ENCODE peak calls at places on chromosomes 4 and X, in five cellular contexts. One of them, this sample, is unnamed.

GRCh38 chrX:149074429-149074828 is 430.7 kb downstream of the IDS start:
- DNase-seq in AG08396: no peak
- DNase-seq in AG10803: peak
- DNase-seq in HCT116: no peak
- DNase-seq in cerebellar cortex: no peak
- DNase-seq in this sample: no peak

GRCh38 chr4:159185593-159186023 is 82.7 kb downstream of the RAPGEF2 start:
- DNase-seq in AG08396: no peak
- DNase-seq in AG10803: peak
- DNase-seq in HCT116: no peak
- DNase-seq in cerebellar cortex: no peak
- DNase-seq in this sample: no peak

GRCh38 chrX:27309406-27309805 is 153.7 kb downstream of the PPP4R3C start:
- DNase-seq in AG08396: no peak
- DNase-seq in AG10803: no peak
- DNase-seq in HCT116: no peak
- DNase-seq in cerebellar cortex: no peak
- DNase-seq in this sample: no peak

GRCh38 chr4:138290803-138291202 is 48.7 kb upstream of the SLC7A11 start:
- DNase-seq in AG08396: no peak
- DNase-seq in AG10803: no peak
- DNase-seq in HCT116: no peak
- DNase-seq in cerebellar cortex: no peak
- DNase-seq in this sample: no peak

GRCh38 chr4:77994194-77994721 is 62.9 kb upstream of the FRAS1 start:
- DNase-seq in AG08396: peak
- DNase-seq in AG10803: peak
- DNase-seq in HCT116: peak
- DNase-seq in cerebellar cortex: peak
- DNase-seq in this sample: peak

GRCh38 chr4:123554819-123555499 is 158.4 kb downstream of the SPRY1 start:
- DNase-seq in AG08396: no peak
- DNase-seq in AG10803: no peak
- DNase-seq in HCT116: no peak
- DNase-seq in cerebellar cortex: peak
- DNase-seq in this sample: no peak

GRCh38 chr4:183431614-183432013 is 12.8 kb upstream of the CDKN2AIP start:
- DNase-seq in AG08396: no peak
- DNase-seq in AG10803: no peak
- DNase-seq in HCT116: no peak
- DNase-seq in cerebellar cortex: no peak
- DNase-seq in this sample: no peak

GRCh38 chr4:27692098-27692679 is 831.5 kb downstream of the STIM2 start:
- DNase-seq in AG08396: peak
- DNase-seq in AG10803: peak
- DNase-seq in HCT116: peak
- DNase-seq in cerebellar cortex: peak
- DNase-seq in this sample: no peak

GRCh38 chr4:137069473-137069872 is 462.8 kb downstream of the PCDH18 start:
- DNase-seq in AG08396: no peak
- DNase-seq in AG10803: peak
- DNase-seq in HCT116: no peak
- DNase-seq in cerebellar cortex: no peak
- DNase-seq in this sample: no peak

GRCh38 chrX:131565909-131566308 is 22.0 kb downstream of the OR13H1 start:
- DNase-seq in AG08396: no peak
- DNase-seq in AG10803: no peak
- DNase-seq in HCT116: no peak
- DNase-seq in cerebellar cortex: no peak
- DNase-seq in this sample: no peak

GRCh38 chr4:140355288-140355687 is 18.2 kb upstream of the SCOC start:
- DNase-seq in AG08396: no peak
- DNase-seq in AG10803: no peak
- DNase-seq in HCT116: no peak
- DNase-seq in cerebellar cortex: no peak
- DNase-seq in this sample: no peak

GRCh38 chrX:153728951-153729631 is 4.4 kb downstream of the ABCD1 start:
- DNase-seq in AG08396: no peak
- DNase-seq in AG10803: no peak
- DNase-seq in HCT116: no peak
- DNase-seq in cerebellar cortex: no peak
- DNase-seq in this sample: no peak

GRCh38 chr4:167143018-167143417 is 91.3 kb downstream of the SPOCK3 start:
- DNase-seq in AG08396: no peak
- DNase-seq in AG10803: no peak
- DNase-seq in HCT116: no peak
- DNase-seq in cerebellar cortex: no peak
- DNase-seq in this sample: no peak

GRCh38 chr4:46648088-46648744 is 258.3 kb upstream of the GABRA2 start:
- DNase-seq in AG08396: no peak
- DNase-seq in AG10803: no peak
- DNase-seq in HCT116: no peak
- DNase-seq in cerebellar cortex: peak
- DNase-seq in this sample: no peak

GRCh38 chr4:26713563-26714145 is 129.8 kb downstream of the TBC1D19 start:
- DNase-seq in AG08396: no peak
- DNase-seq in AG10803: no peak
- DNase-seq in HCT116: no peak
- DNase-seq in cerebellar cortex: no peak
- DNase-seq in this sample: no peak

GRCh38 chrX:113001836-113002235 is 161.2 kb upstream of the AMOT start:
- DNase-seq in AG08396: no peak
- DNase-seq in AG10803: peak
- DNase-seq in HCT116: no peak
- DNase-seq in cerebellar cortex: no peak
- DNase-seq in this sample: no peak

GRCh38 chrX:475926-476723 is 89.4 kb upstream of the PPP2R3B start:
- DNase-seq in AG08396: no peak
- DNase-seq in AG10803: peak
- DNase-seq in HCT116: no peak
- DNase-seq in cerebellar cortex: no peak
- DNase-seq in this sample: no peak

GRCh38 chr4:35934370-35934981 is 309.8 kb downstream of the ARAP2 start:
- DNase-seq in AG08396: peak
- DNase-seq in AG10803: peak
- DNase-seq in HCT116: peak
- DNase-seq in cerebellar cortex: peak
- DNase-seq in this sample: no peak

GRCh38 chrX:121479406-121479805 is 432.0 kb downstream of the GLUD2 start:
- DNase-seq in AG08396: no peak
- DNase-seq in AG10803: no peak
- DNase-seq in HCT116: no peak
- DNase-seq in cerebellar cortex: no peak
- DNase-seq in this sample: no peak

GRCh38 chr4:104491396-104491821 is 3.3 kb downstream of the CXXC4 start:
- DNase-seq in AG08396: peak
- DNase-seq in AG10803: peak
- DNase-seq in HCT116: no peak
- DNase-seq in cerebellar cortex: peak
- DNase-seq in this sample: peak

GRCh38 chrX:138082881-138083280 is 517.0 kb downstream of the ZIC3 start:
- DNase-seq in AG08396: no peak
- DNase-seq in AG10803: no peak
- DNase-seq in HCT116: no peak
- DNase-seq in cerebellar cortex: no peak
- DNase-seq in this sample: no peak

GRCh38 chr4:4762909-4763814 is 96.3 kb upstream of the MSX1 start:
- DNase-seq in AG08396: no peak
- DNase-seq in AG10803: peak
- DNase-seq in HCT116: peak
- DNase-seq in cerebellar cortex: no peak
- DNase-seq in this sample: no peak

GRCh38 chr4:99710681-99711345 is 53.2 kb upstream of the C4orf54 start:
- DNase-seq in AG08396: no peak
- DNase-seq in AG10803: no peak
- DNase-seq in HCT116: no peak
- DNase-seq in cerebellar cortex: no peak
- DNase-seq in this sample: no peak

GRCh38 chr4:56229947-56230346 is 157.3 kb downstream of the AASDH start:
- DNase-seq in AG08396: no peak
- DNase-seq in AG10803: no peak
- DNase-seq in HCT116: no peak
- DNase-seq in cerebellar cortex: no peak
- DNase-seq in this sample: no peak

GRCh38 chrX:2665387-2666304 is 25.4 kb upstream of the CD99 start:
- DNase-seq in AG08396: no peak
- DNase-seq in AG10803: no peak
- DNase-seq in HCT116: no peak
- DNase-seq in cerebellar cortex: no peak
- DNase-seq in this sample: no peak

GRCh38 chr4:101774807-101775206 is 15.7 kb upstream of the BANK1 start:
- DNase-seq in AG08396: no peak
- DNase-seq in AG10803: peak
- DNase-seq in HCT116: no peak
- DNase-seq in cerebellar cortex: no peak
- DNase-seq in this sample: no peak

GRCh38 chrX:117510453-117510852 is 606.2 kb downstream of the KLHL13 start:
- DNase-seq in AG08396: no peak
- DNase-seq in AG10803: no peak
- DNase-seq in HCT116: no peak
- DNase-seq in cerebellar cortex: no peak
- DNase-seq in this sample: no peak

GRCh38 chr4:165927815-165928214 is 54.8 kb downstream of the TLL1 start:
- DNase-seq in AG08396: no peak
- DNase-seq in AG10803: no peak
- DNase-seq in HCT116: no peak
- DNase-seq in cerebellar cortex: no peak
- DNase-seq in this sample: no peak